ENCODE peak calls at places on chromosomes 12 and 14, in nine cellular contexts. D is endothelial cell of umbilical vein, S is esophagus muscularis mucosa, I is Panc1, Z is GM23338, Y is HepG2, P is prostate gland, J is breast epithelium, L is HL-60. F is an unnamed sample.

GRCh38 chr12:126545411-126545810 is 1480.2 kb downstream of the AACS start:
- DNase-seq in Z (no peak), S (no peak), D (no peak), J (no peak), P (no peak), Y (no peak), L (no peak), I (no peak), F (no peak)

GRCh38 chr14:81164167-81164774 is 56.5 kb downstream of the GTF2A1 start:
- DNase-seq in I (peak), Y (peak), J (no peak), Z (peak), P (peak), S (no peak), D (peak), L (peak), F (peak)

GRCh38 chr12:69840727-69841126 is 15.7 kb downstream of the MYRFL start:
- DNase-seq in L (no peak), Y (no peak), I (no peak), S (no peak), J (no peak), D (peak), P (peak), Z (no peak), F (no peak)

GRCh38 chr12:95601626-95602025 is 50.4 kb upstream of the USP44 start:
- DNase-seq in J (no peak), Z (no peak), L (no peak), D (no peak), S (peak), Y (no peak), I (no peak), P (no peak), F (no peak)

GRCh38 chr12:47317182-47317915 is 237.6 kb upstream of the AMIGO2 start:
- DNase-seq in I (no peak), Y (no peak), Z (no peak), S (no peak), P (no peak), L (no peak), J (no peak), D (no peak), F (no peak)

GRCh38 chr12:108622425-108622824 is 11.3 kb downstream of the SELPLG start:
- DNase-seq in D (peak), P (no peak), L (no peak), Z (peak), I (no peak), S (no peak), J (no peak), Y (peak), F (no peak)

GRCh38 chr12:84038241-84038640 is 874.4 kb downstream of the SLC6A15 start:
- DNase-seq in J (no peak), D (no peak), I (no peak), L (no peak), Z (peak), Y (no peak), P (no peak), S (no peak), F (no peak)

GRCh38 chr12:109718390-109718789 is 4.8 kb downstream of the FAM222A start:
- DNase-seq in P (no peak), S (no peak), L (no peak), Y (no peak), J (no peak), Z (peak), I (no peak), D (no peak), F (no peak)

GRCh38 chr14:104690861-104691455 is 1.5 kb downstream of the INF2 start:
- DNase-seq in Y (no peak), L (no peak), S (no peak), I (no peak), J (no peak), D (no peak), P (no peak), Z (no peak), F (no peak)

GRCh38 chr12:111412007-111412829 is 6.5 kb downstream of the SH2B3 start:
- DNase-seq in Z (peak), J (no peak), D (peak), I (no peak), S (no peak), L (no peak), Y (no peak), P (no peak), F (no peak)

DNA sequence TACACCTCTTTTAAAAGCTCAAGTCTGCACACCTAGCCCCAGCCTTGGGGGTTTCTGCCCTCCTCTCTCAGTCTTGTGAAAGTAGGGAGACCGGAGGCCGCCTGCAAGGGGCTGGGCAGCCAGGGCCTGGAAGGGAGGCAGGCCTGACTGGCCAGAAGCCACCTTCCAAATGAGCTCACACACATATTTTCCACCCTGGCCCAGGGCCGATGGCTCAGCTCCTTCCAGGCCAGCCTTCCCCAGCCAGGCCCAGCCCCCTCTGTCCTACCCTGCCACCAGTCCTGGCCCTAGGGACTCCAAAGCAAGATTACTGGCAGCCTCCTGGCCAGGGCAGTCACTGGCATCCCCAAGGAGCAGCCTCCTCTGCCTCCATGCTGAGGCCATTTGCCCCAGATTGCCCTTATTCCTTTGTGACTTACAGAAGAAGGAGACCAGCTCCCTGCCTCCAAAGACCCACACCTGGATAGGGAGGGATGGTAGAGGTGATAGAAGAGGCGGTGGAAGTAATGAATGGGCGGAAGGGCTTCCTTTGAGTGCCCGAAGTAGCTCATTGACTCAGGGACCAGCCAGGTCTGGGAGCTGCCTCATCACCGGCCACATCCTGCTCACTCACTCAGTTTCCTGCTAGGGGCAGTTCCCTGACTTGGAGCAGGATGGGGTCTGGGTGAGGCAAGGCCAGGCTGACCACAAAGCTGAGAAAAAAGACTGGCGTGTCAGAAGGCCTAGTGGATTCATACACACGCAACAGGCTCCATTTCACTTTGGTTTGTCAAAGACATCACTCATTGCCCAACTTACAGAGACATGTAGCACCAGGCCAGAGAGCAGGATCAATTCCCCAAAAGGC is 14.8 kb downstream of the MMP14 start:
- DNase-seq in S (peak), P (peak), L (peak), J (peak), I (no peak), D (peak), Z (no peak), Y (no peak), F (peak)
- H3K4me3 ChIP-seq in S (no peak), P (no peak), L (no peak), J (peak), I (no peak), D (no peak), Z (no peak), Y (no peak), F (no peak)

DNA sequence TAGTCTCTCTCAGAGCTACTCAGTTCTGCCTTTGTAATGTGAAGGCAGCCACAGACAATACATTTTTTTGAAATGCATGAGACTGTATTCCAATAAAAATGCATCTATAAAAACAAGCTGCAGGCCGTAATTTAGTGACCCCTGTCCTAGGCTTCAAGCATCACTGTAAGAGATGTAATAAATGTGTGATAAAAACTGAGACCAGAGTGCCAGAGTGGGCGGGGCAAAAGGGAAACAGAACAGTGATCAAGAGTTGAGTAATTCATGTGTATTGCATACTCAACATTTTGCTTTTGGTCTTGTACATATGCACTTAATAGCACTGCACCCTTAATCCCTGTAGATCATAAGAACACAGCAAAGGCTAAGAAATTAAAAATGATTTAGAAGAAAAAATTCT is 743.5 kb downstream of the DIO2 start:
- DNase-seq in S (no peak), Y (no peak), L (no peak), P (no peak), D (no peak), J (no peak), Z (no peak), I (no peak), F (no peak)
- TF ChIP-seq POLR2AphosphoS5 in S (no peak), Y (no peak), L (no peak), P (no peak), D (no peak), J (no peak), Z (no peak), I (no peak), F (no peak)

GRCh38 chr12:1320021-1320420 is 274.4 kb downstream of the FBXL14 start:
- DNase-seq in Y (no peak), I (no peak), Z (no peak), J (no peak), P (no peak), D (no peak), S (no peak), L (no peak), F (no peak)

GRCh38 chr12:1325666-1326065 is 268.7 kb downstream of the FBXL14 start:
- DNase-seq in P (no peak), L (no peak), I (no peak), Y (no peak), Z (no peak), J (no peak), D (no peak), S (no peak), F (no peak)

GRCh38 chr12:1326258-1326657 is 268.1 kb downstream of the FBXL14 start:
- DNase-seq in P (no peak), J (no peak), Z (no peak), Y (no peak), L (no peak), I (no peak), S (no peak), D (no peak), F (no peak)

GRCh38 chr12:1324900-1325299 is 269.5 kb downstream of the FBXL14 start:
- DNase-seq in P (no peak), I (no peak), J (no peak), D (no peak), S (no peak), L (no peak), Z (no peak), Y (no peak), F (no peak)

GRCh38 chr12:1324099-1324498 is 270.3 kb downstream of the FBXL14 start:
- DNase-seq in L (no peak), Y (no peak), D (no peak), I (no peak), S (no peak), Z (no peak), J (no peak), P (no peak), F (no peak)
- H3K4me3 ChIP-seq in L (no peak), Y (no peak), D (no peak), I (no peak), S (no peak), Z (no peak), J (no peak), P (no peak), F (no peak)

GRCh38 chr14:103551338-103551762 is 11.1 kb downstream of the BAG5 start:
- DNase-seq in D (no peak), S (no peak), Y (no peak), J (peak), L (no peak), Z (no peak), P (no peak), I (no peak), F (no peak)
- TF ChIP-seq POLR2AphosphoS5 in D (no peak), S (peak), Y (no peak), J (no peak), L (no peak), Z (no peak), P (no peak), I (no peak), F (peak)